ENCODE peak calls at places on chromosome 14, in four cellular contexts. H, M, N and A are unnamed samples.

GRCh38 chr14:37036669-37037341 is 135.6 kb downstream of the SLC25A21 start:
- DNase-seq in H (no peak), N (no peak), M (peak), A (no peak)

GRCh38 chr14:38255673-38256357 is at the start of gene CLEC14A:
- DNase-seq in M (no peak), N (peak), H (peak), A (peak)

GRCh38 chr14:71952381-71953363 is 20.4 kb downstream of the RGS6 start:
- DNase-seq in N (no peak), H (no peak), M (no peak), A (no peak)

GRCh38 chr14:99909500-99910064 is 116.4 kb downstream of the EML1 start:
- DNase-seq in N (peak), M (no peak), H (no peak), A (peak)

GRCh38 chr14:101225116-101225728 is 321.7 kb upstream of the RTL1 start:
- DNase-seq in H (peak), N (no peak), M (no peak), A (no peak)

GRCh38 chr14:23632461-23633159 is 3.6 kb upstream of the DHRS2 start:
- DNase-seq in N (no peak), M (no peak), H (no peak), A (peak)

GRCh38 chr14:25411933-25412757 is 362.2 kb upstream of the STXBP6 start:
- DNase-seq in N (peak), M (no peak), H (peak), A (peak)

GRCh38 chr14:83208346-83208745 is 1674.7 kb upstream of the SEL1L start:
- DNase-seq in M (peak), N (no peak), H (no peak), A (no peak)

GRCh38 chr14:51367600-51367931 is 127.5 kb downstream of the TMX1 start:
- DNase-seq in N (no peak), H (no peak), M (peak), A (no peak)

GRCh38 chr14:94770815-94771190 is 890 bp upstream of the GSC start:
- DNase-seq in N (no peak), H (no peak), M (no peak), A (no peak)
- H4K5ac ChIP-seq in N (no peak), H (no peak), M (no peak), A (peak)

GRCh38 chr14:102929349-102930137 is 7.1 kb downstream of the AMN start:
- DNase-seq in H (no peak), M (no peak), N (peak), A (no peak)
- H3K18ac ChIP-seq in H (no peak), M (no peak), N (peak), A (no peak)

GRCh38 chr14:103019236-103019635 is 38.1 kb downstream of the CDC42BPB start:
- DNase-seq in N (no peak), M (no peak), H (no peak), A (no peak)
- H4K5ac ChIP-seq in N (no peak), M (no peak), H (no peak), A (no peak)

GRCh38 chr14:104081493-104081835 is 4.0 kb upstream of the ASPG start:
- DNase-seq in H (no peak), M (no peak), N (no peak), A (no peak)

GRCh38 chr14:104080557-104081492 is 4.7 kb upstream of the ASPG start:
- DNase-seq in M (no peak), H (no peak), N (no peak), A (no peak)

GRCh38 chr14:104084251-104085002 is 1.1 kb upstream of the ASPG start:
- DNase-seq in M (no peak), N (no peak), H (no peak), A (peak)

GRCh38 chr14:104081951-104082464 is 3.5 kb upstream of the ASPG start:
- DNase-seq in H (no peak), N (peak), M (no peak), A (no peak)

DNA sequence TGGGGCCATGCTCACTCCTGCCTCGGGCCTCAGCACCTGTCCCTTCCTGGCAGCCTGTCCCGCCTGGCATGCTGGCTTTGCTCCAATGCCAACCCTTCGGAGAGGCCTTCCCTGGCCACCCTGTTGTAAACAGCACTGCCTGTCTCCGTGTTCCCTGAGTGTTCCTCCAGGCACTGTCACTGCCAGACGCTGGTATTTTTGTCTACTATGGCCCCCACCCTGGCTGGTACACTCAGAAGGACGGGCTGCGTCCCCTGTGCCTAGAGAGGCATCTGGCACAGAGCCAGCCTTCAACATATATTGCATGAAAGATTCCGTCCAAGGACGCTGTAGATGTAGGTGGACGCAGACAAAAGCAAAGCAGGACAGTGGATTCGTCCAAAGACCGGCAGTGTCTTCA is 2.7 kb upstream of the ASPG start:
- DNase-seq in N (no peak), H (no peak), M (no peak), A (no peak)
- H3K18ac ChIP-seq in N (no peak), H (no peak), M (no peak), A (no peak)

GRCh38 chr14:40273417-40273816 is 841.2 kb upstream of the FBXO33 start:
- DNase-seq in M (no peak), N (no peak), H (no peak), A (no peak)

GRCh38 chr14:40268236-40268635 is 836.0 kb upstream of the FBXO33 start:
- DNase-seq in H (no peak), N (no peak), M (no peak), A (no peak)

GRCh38 chr14:40271480-40271879 is 839.2 kb upstream of the FBXO33 start:
- DNase-seq in H (no peak), N (no peak), M (no peak), A (no peak)

GRCh38 chr14:40269436-40269835 is 837.2 kb upstream of the FBXO33 start:
- DNase-seq in M (no peak), H (no peak), N (no peak), A (no peak)
- H4K5ac ChIP-seq in M (no peak), H (no peak), N (no peak), A (no peak)